ENCODE peak calls at places on chromosomes 3 and 15, in ten cellular contexts. J, X, O, G, L, I, B, Y, A and R are unnamed samples.

GRCh38 chr3:188431553-188431952 is 277.6 kb downstream of the LPP start:
- DNase-seq in J (peak), L (peak), O (peak), X (peak), I (no peak), B (peak), A (no peak), G (peak), Y (no peak), R (peak)

GRCh38 chr15:100781061-100781960 is 98.3 kb upstream of the ALDH1A3 start:
- DNase-seq in O (no peak), J (no peak), A (no peak), G (no peak), B (no peak), L (no peak), Y (no peak), X (no peak), I (no peak), R (no peak)

GRCh38 chr3:152729906-152730305 is 105.0 kb upstream of the P2RY1 start:
- DNase-seq in I (no peak), L (no peak), O (no peak), G (no peak), A (no peak), B (no peak), J (no peak), Y (no peak), X (no peak), R (no peak)

GRCh38 chr15:88821993-88822392 is 18.8 kb downstream of the ACAN start:
- DNase-seq in O (no peak), B (no peak), J (no peak), Y (no peak), X (no peak), A (no peak), L (no peak), G (no peak), I (no peak), R (no peak)

GRCh38 chr3:149314807-149315578 is 18.4 kb downstream of the TM4SF18 start:
- DNase-seq in A (no peak), B (no peak), X (peak), L (peak), O (no peak), I (no peak), Y (no peak), J (peak), G (peak), R (peak)

GRCh38 chr3:180961087-180961486 is 28.4 kb downstream of the DNAJC19 start:
- DNase-seq in I (peak), G (no peak), A (no peak), O (no peak), Y (no peak), X (no peak), L (no peak), J (no peak), B (no peak), R (no peak)

GRCh38 chr3:32681811-32682210 is 3.2 kb upstream of the CNOT10 start:
- DNase-seq in G (no peak), A (no peak), X (no peak), I (no peak), J (no peak), B (no peak), L (no peak), O (no peak), Y (no peak), R (no peak)

GRCh38 chr15:35669457-35670045 is 123.6 kb upstream of the DPH6 start:
- DNase-seq in G (no peak), X (no peak), I (no peak), B (no peak), L (peak), O (no peak), Y (no peak), J (no peak), A (no peak), R (no peak)

GRCh38 chr3:71955549-71956373 is 170.8 kb upstream of the PROK2 start:
- DNase-seq in J (peak), X (peak), A (peak), L (peak), I (no peak), O (no peak), B (peak), G (peak), Y (peak), R (peak)